ENCODE peak calls at places on chromosomes 11 and 22, in seven cellular contexts. X is thyroid gland, V is cardiac muscle cell, E is fibroblast of lung, W is HCT116, S is A549, U is SK-N-SH. H is an unnamed sample.

GRCh38 chr11:3225159-3225758 is 6.6 kb upstream of the MRGPRG start:
- DNase-seq in X (no peak), V (no peak), E (no peak), W (no peak), S (no peak), U (peak; percentile 39), H (no peak)

GRCh38 chr22:44026630-44027511 is 2.8 kb downstream of the PARVB start:
- DNase-seq in X (peak; percentile 48), V (peak; percentile 62), E (peak; percentile 57), W (no peak), S (no peak), U (no peak), H (no peak)

GRCh38 chr11:44899959-44900358 is 50.7 kb downstream of the TP53I11 start:
- DNase-seq in X (peak; percentile 14), V (peak; percentile 73), E (peak; percentile 60), W (peak; percentile 48), S (peak; percentile 73), U (peak; percentile 63), H (peak; percentile 41)

GRCh38 chr11:57008373-57008772 is 19.7 kb downstream of the OR5AK2 start:
- DNase-seq in X (no peak), V (no peak), E (no peak), W (no peak), S (no peak), U (no peak), H (no peak)

GRCh38 chr22:41286639-41287091 is 678 bp upstream of the RANGAP1 start:
- DNase-seq in X (no peak), V (peak; percentile 33), E (peak; percentile 33), W (no peak), S (peak; percentile 22), U (peak; percentile 26), H (no peak)

GRCh38 chr11:69489746-69490365 is 8.4 kb downstream of the LINC01488 start:
- DNase-seq in X (no peak), V (no peak), E (no peak), W (no peak), S (no peak), U (no peak), H (no peak)

GRCh38 chr11:1012740-1013627 is 23.5 kb downstream of the MUC6 start:
- DNase-seq in X (no peak), V (no peak), E (no peak), W (no peak), S (no peak), U (no peak), H (no peak)

GRCh38 chr22:48955351-48956311 is 872.0 kb downstream of the BRD1 start:
- DNase-seq in X (no peak), V (no peak), E (no peak), W (no peak), S (no peak), U (no peak), H (no peak)

GRCh38 chr22:49627217-49628181 is 200.2 kb downstream of the BRD1 start:
- DNase-seq in X (no peak), V (no peak), E (no peak), W (no peak), S (no peak), U (no peak), H (no peak)

GRCh38 chr11:61739966-61740365 is 12.5 kb upstream of the MYRF start:
- DNase-seq in X (no peak), V (no peak), E (no peak), W (no peak), S (no peak), U (no peak), H (no peak)

GRCh38 chr22:43128928-43129424 is 14.2 kb downstream of the MCAT start:
- DNase-seq in X (no peak), V (no peak), E (no peak), W (no peak), S (no peak), U (no peak), H (no peak)

DNA sequence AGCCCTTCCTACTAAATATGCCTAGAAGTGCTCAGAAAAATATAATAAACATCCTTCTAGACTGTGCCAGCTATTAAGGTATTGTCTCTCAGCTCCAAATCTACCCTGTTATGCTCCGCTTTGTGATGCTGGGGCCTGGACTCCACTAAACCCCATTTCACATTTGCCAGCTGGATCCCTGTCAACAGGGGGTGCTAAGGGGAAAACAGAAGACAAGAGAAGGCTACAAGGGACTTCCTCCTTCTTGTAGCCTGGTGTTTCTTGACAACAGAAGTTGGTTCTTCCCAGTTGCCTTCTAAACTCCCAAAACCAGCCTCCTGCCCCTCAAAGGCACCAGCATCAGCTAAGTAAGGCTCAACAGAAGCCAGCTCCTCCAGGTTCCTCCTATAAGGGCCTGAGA is 5.2 kb downstream of the NUMA1 start:
- DNase-seq in X (no peak), V (peak; percentile 32), E (no peak), W (no peak), S (peak; percentile 35), U (no peak), H (peak; percentile 47)
- TF ChIP-seq CTCF in X (no peak), V (peak; percentile 19), E (no peak), W (peak; percentile 8), S (no peak), U (peak; percentile 30), H (no peak)

DNA sequence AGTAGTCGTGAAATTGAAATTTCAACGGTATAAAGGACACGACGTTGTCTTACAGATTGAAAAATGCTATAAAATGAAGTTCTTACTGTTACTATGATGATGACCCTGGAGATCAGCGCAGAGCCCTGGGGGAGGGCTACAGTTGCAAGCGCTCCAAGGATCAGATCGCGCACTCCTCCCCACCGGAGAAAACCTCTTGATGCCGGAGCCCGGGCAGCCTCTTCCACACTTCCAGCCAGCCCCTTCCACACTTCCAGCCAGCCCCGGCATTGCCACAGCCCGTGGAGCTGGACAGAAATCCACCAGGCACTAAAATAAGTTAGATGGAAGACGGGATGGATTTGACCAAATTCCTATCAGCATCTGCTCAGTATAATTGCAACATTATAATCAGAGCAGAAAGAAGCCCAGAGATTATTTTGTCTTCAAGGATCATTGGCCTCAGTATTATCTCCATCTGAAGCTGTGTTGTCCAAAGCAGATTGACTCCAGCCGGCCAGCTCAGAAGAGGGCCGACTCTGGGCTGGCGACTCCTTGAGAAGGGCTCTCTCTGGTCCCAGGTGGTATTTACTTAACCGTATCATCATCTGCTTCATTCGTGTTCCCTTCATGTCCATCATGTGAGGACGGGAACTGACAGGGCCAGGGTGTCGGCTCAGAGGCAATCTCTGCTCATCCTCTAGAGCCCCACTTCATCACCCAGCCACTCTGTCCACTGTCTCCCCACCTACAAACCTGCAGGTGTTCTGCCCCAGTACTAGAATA is 777 bp upstream of the MICAL3 start:
- DNase-seq in X (no peak), V (no peak), E (no peak), W (no peak), S (no peak), U (peak; percentile 47), H (no peak)
- H3K4me3 ChIP-seq in X (no peak overlapping the region), V (no peak overlapping the region), E (peak overlapping the region; percentile 51), W (peak overlapping the region; percentile 80), S (peak overlapping the region; percentile 76), U (peak overlapping the region; percentile 79), H (peak overlapping the region; percentile 69)

GRCh38 chr22:46797355-46797754 is 34.9 kb downstream of the TBC1D22A start:
- DNase-seq in X (no peak), V (peak; percentile 43), E (peak; percentile 54), W (no peak), S (peak; percentile 64), U (no peak), H (peak; percentile 24)
- TF ChIP-seq CTCF in X (no peak), V (peak; percentile 32), E (peak; percentile 42), W (peak; percentile 18), S (peak; percentile 12), U (peak; percentile 31), H (peak; percentile 26)

DNA sequence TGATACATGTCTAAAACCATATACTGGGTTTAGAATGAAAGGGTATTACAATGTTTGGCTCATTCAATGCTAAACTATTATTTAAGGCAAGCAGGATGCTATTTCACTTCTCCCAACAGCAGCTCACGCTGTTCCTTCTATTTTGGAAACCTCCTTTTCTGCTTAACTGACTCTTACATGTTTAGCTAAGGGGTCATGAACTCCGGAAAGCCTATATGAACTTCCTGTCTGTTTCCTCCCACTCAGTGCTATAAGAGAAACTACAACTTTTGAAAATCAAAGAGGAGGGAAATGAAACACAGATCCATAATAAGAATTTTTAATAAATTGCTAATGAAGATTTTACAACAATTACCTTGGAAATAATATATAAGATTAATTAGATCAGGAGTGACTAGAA is 30.9 kb downstream of the SLC36A4 start:
- DNase-seq in X (no peak), V (no peak), E (no peak), W (no peak), S (no peak), U (no peak), H (no peak)
- H3K4me3 ChIP-seq in X (no peak overlapping the region), V (no peak overlapping the region), E (no peak overlapping the region), W (no peak overlapping the region), S (no peak overlapping the region), U (no peak overlapping the region), H (no peak overlapping the region)

GRCh38 chr11:22169833-22170232 is 23.1 kb upstream of the ANO5 start:
- DNase-seq in X (no peak), V (no peak), E (no peak), W (no peak), S (peak; percentile 13), U (no peak), H (no peak)
- TF ChIP-seq CTCF in X (no peak), V (peak; percentile 23), E (no peak), W (peak; percentile 19), S (peak; percentile 49), U (peak; percentile 62), H (peak; percentile 2)

GRCh38 chr22:37566329-37566837 is 6.1 kb downstream of the CDC42EP1 start:
- DNase-seq in X (no peak), V (no peak), E (no peak), W (no peak), S (no peak), U (no peak), H (no peak)
- H3K4me3 ChIP-seq in X (no peak overlapping the region), V (no peak overlapping the region), E (no peak overlapping the region), W (no peak overlapping the region), S (no peak overlapping the region), U (no peak overlapping the region), H (no peak overlapping the region)

GRCh38 chr11:121157756-121158155 is 56.7 kb downstream of the TECTA start:
- DNase-seq in X (no peak), V (no peak), E (no peak), W (no peak), S (no peak), U (no peak), H (no peak)

GRCh38 chr11:121154473-121154872 is 53.4 kb downstream of the TECTA start:
- DNase-seq in X (no peak), V (no peak), E (no peak), W (no peak), S (no peak), U (peak; percentile 52), H (no peak)

GRCh38 chr11:121152764-121153163 is 51.7 kb downstream of the TECTA start:
- DNase-seq in X (no peak), V (no peak), E (no peak), W (no peak), S (no peak), U (no peak), H (no peak)

DNA sequence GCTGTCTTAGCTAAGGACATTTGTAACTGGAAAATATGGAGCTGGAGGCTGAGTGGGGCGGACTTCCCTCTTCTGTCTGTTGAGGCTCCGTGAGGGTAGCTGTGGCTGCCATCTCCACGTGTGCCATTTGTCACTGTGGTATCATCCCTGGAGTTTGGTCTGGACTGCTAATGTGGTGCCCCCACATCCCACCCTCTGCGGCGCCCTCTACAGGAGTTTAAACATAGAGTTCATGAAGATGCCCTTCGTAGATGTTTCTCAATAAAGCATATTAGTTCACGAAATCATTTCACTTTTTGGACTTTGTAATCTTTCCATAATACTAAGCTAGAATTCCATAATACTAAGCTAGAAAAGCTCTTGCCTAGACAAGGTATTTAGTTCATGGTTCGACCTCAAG is 52.4 kb downstream of the TECTA start:
- DNase-seq in X (no peak), V (no peak), E (no peak), W (no peak), S (no peak), U (peak; percentile 21), H (no peak)
- TF ChIP-seq CTCF in X (no peak), V (no peak), E (no peak), W (no peak), S (no peak), U (peak; percentile 24), H (no peak)